ENCODE peak calls at places on chromosome 5, in five cellular contexts. H is heart left ventricle, A is astrocyte, L is neural crest cell, Q is BJ. O is an unnamed sample.

GRCh38 chr5:4905674-4906528 is 234.2 kb upstream of the ADAMTS16 start:
- DNase-seq in Q (no peak), H (no peak), L (no peak), A (peak), O (no peak)

GRCh38 chr5:42507451-42508092 is 84.3 kb downstream of the GHR start:
- DNase-seq in L (no peak), A (no peak), Q (no peak), H (no peak), O (no peak)

GRCh38 chr5:5882706-5883105 is 460.2 kb downstream of the ICE1 start:
- DNase-seq in L (no peak), H (no peak), Q (no peak), A (no peak), O (no peak)

GRCh38 chr5:151023651-151024050 is 3.3 kb downstream of the GPX3 start:
- DNase-seq in Q (no peak), A (peak), H (peak), L (no peak), O (no peak)

GRCh38 chr5:80109549-80110478 is 74.7 kb downstream of the THBS4 start:
- DNase-seq in Q (no peak), L (no peak), H (peak), A (no peak), O (no peak)

GRCh38 chr5:88269222-88269771 is 652 bp upstream of the TMEM161B start:
- DNase-seq in Q (no peak), A (peak), L (no peak), H (no peak), O (no peak)

GRCh38 chr5:36177715-36178556 is 26.0 kb downstream of the SKP2 start:
- DNase-seq in Q (no peak), L (no peak), H (no peak), A (peak), O (no peak)

GRCh38 chr5:8831251-8831650 is 714.6 kb downstream of the SEMA5A start:
- DNase-seq in H (no peak), Q (no peak), L (no peak), A (no peak), O (no peak)

GRCh38 chr5:72633041-72633445 is 125.8 kb upstream of the ZNF366 start:
- DNase-seq in A (no peak), L (no peak), H (no peak), Q (no peak), O (no peak)

GRCh38 chr5:83577036-83577636 is 105.6 kb downstream of the VCAN start:
- DNase-seq in A (peak), H (no peak), L (no peak), Q (no peak), O (no peak)

GRCh38 chr5:91433861-91434260 is 50.7 kb upstream of the ARRDC3 start:
- DNase-seq in L (no peak), A (no peak), Q (no peak), H (no peak), O (no peak)

GRCh38 chr5:172110921-172111873 is 76.8 kb downstream of the STK10 start:
- DNase-seq in H (peak), Q (no peak), L (no peak), A (peak), O (peak)

GRCh38 chr5:168263108-168263507 is 28.3 kb upstream of the WWC1 start:
- DNase-seq in H (no peak), Q (no peak), A (no peak), L (no peak), O (no peak)

GRCh38 chr5:151825445-151825844 is 53.7 kb downstream of the G3BP1 start:
- DNase-seq in H (peak), L (peak), A (peak), Q (peak), O (no peak)

GRCh38 chr5:126965487-126965886 is 64.9 kb downstream of the MARCHF3 start:
- DNase-seq in A (no peak), Q (no peak), L (no peak), H (no peak), O (no peak)

GRCh38 chr5:66814146-66814991 is 218.2 kb downstream of the MAST4 start:
- DNase-seq in H (no peak), L (peak), Q (no peak), A (peak), O (no peak)

GRCh38 chr5:139635606-139636206 is 12.4 kb upstream of the CXXC5 start:
- DNase-seq in H (peak), Q (peak), L (no peak), A (peak), O (peak)

GRCh38 chr5:60340965-60341471 is 358.9 kb downstream of the DEPDC1B start:
- DNase-seq in Q (no peak), H (no peak), A (peak), L (no peak), O (no peak)

GRCh38 chr5:1293997-1294838 is 650 bp downstream of the TERT start:
- DNase-seq in Q (no peak), H (no peak), L (no peak), A (no peak), O (no peak)

GRCh38 chr5:142894315-142894714 is 124.1 kb downstream of the ARHGAP26 start:
- DNase-seq in A (no peak), L (no peak), H (no peak), Q (no peak), O (no peak)

GRCh38 chr5:77993799-77994318 is 217.7 kb upstream of the TBCA start:
- DNase-seq in Q (no peak), L (no peak), A (no peak), H (no peak), O (no peak)

GRCh38 chr5:27708579-27708978 is 670.2 kb upstream of the CDH9 start:
- DNase-seq in L (no peak), Q (no peak), A (peak), H (no peak), O (no peak)

GRCh38 chr5:99083197-99083596 is 154.4 kb upstream of the CHD1 start:
- DNase-seq in Q (no peak), L (no peak), A (no peak), H (no peak), O (no peak)

DNA sequence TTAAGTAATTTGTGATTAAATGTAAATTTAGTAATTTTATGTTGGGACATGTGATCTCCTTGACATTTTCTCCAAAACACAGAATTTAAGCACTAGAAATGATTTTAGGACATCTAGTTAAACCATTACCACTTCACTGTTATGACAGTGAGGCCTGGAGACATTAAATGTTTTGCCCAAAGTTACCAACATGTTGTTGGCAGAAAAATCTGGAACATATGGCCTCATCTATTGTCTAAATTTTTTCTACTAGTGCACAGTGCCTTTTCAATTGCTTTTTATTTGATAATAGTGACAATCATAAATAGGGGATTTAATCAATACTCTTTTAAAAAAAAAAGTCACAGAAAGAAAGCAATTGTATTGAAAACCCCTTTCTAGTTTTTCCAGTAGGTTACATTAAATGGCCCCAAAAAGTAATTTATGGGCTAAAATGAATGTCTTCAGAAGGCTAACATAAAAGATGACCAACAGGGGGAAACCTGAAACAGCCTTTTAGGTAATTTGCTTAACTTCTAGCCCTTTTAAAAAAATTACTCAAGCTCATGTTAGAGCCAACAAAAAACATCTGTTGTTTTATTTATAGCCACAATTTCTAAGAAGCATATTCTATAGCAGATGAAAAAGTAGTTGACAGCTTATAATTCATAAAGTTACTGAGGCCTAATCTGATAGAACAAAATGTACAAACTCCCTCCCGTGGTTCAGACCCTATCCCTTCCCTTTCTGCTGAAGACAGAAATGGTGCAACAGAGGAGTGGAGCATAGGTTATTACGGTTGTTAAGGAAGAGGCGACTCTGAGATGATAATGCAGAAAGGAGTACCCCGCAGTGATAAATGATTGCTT is 45.8 kb downstream of the PIK3R1 start:
- DNase-seq in Q (no peak), A (peak), L (no peak), H (no peak), O (no peak)
- TF ChIP-seq CTCF in Q (peak), A (peak), L (no peak), H (no peak), O (peak)

DNA sequence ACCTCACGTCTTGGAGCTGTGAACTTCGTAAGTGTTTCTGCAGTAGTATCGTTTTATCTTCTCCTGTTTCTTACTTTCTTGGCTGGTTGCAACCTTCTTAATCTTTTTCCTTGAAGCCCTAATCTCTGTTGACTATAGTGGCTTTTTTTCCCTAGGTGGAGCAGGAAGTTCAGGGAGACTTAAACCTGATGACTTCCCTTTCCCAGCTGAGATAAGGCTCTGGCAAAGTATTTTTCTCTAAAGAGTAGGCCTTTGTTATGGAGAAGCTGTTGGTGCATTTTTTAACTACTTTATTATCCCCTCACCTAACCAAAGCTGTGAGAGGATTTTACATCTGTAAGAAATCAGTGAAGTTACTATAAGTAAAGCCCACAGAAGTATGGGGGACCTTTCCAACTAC is 723.1 kb upstream of the RIOK2 start:
- DNase-seq in Q (no peak), L (no peak), H (no peak), A (no peak), O (no peak)
- TF ChIP-seq CTCF in Q (no peak), L (no peak), H (no peak), A (no peak), O (no peak)

GRCh38 chr5:57434683-57435082 is 47.9 kb downstream of the ACTBL2 start:
- DNase-seq in Q (no peak), L (no peak), A (no peak), H (no peak), O (no peak)

GRCh38 chr5:57434227-57434640 is 48.4 kb downstream of the ACTBL2 start:
- DNase-seq in Q (no peak), L (no peak), H (peak), A (peak), O (no peak)

GRCh38 chr5:57431816-57432215 is 50.8 kb downstream of the ACTBL2 start:
- DNase-seq in A (no peak), L (no peak), Q (no peak), H (no peak), O (no peak)

GRCh38 chr5:57435701-57436134 is 46.9 kb downstream of the ACTBL2 start:
- DNase-seq in L (no peak), Q (peak), H (no peak), A (peak), O (no peak)

GRCh38 chr5:57432876-57433275 is 49.7 kb downstream of the ACTBL2 start:
- DNase-seq in L (no peak), Q (no peak), A (no peak), H (no peak), O (no peak)
- TF ChIP-seq CTCF in L (peak), Q (no peak), A (no peak), H (no peak), O (no peak)

DNA sequence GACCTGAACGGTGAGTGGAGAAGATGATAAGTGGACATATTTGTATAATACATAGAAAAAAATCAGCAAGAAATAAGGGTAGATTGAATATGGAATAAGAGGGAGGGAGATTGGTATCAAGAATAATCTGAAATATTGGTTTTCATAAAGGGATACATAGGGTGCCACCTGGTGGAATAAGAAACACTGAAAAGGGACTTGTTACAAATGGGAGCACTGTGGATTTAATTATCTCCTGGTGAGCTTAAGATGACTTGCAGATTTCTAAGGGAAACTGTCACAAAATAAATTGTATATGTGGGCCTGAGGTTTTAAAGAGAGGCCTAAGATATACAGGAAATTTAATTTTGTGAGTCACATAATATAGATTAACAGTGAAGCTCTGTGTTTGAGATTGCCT is 1403.5 kb upstream of the CDH18 start:
- DNase-seq in H (no peak), L (no peak), Q (no peak), A (no peak), O (no peak)
- TF ChIP-seq CTCF in H (no peak), L (peak), Q (no peak), A (no peak), O (no peak)

GRCh38 chr5:177448244-177448950 is 1.8 kb downstream of the PRR7 start:
- DNase-seq in A (no peak), H (no peak), Q (no peak), L (no peak), O (no peak)

GRCh38 chr5:177447066-177447610 is 524 bp downstream of the PRR7 start:
- DNase-seq in Q (no peak), A (no peak), L (peak), H (no peak), O (no peak)

GRCh38 chr5:177447611-177448243 is 1.1 kb downstream of the PRR7 start:
- DNase-seq in A (peak), H (peak), L (peak), Q (no peak), O (peak)

GRCh38 chr5:177450672-177451424 is 4.2 kb downstream of the PRR7 start:
- DNase-seq in A (no peak), H (no peak), L (no peak), Q (no peak), O (no peak)

DNA sequence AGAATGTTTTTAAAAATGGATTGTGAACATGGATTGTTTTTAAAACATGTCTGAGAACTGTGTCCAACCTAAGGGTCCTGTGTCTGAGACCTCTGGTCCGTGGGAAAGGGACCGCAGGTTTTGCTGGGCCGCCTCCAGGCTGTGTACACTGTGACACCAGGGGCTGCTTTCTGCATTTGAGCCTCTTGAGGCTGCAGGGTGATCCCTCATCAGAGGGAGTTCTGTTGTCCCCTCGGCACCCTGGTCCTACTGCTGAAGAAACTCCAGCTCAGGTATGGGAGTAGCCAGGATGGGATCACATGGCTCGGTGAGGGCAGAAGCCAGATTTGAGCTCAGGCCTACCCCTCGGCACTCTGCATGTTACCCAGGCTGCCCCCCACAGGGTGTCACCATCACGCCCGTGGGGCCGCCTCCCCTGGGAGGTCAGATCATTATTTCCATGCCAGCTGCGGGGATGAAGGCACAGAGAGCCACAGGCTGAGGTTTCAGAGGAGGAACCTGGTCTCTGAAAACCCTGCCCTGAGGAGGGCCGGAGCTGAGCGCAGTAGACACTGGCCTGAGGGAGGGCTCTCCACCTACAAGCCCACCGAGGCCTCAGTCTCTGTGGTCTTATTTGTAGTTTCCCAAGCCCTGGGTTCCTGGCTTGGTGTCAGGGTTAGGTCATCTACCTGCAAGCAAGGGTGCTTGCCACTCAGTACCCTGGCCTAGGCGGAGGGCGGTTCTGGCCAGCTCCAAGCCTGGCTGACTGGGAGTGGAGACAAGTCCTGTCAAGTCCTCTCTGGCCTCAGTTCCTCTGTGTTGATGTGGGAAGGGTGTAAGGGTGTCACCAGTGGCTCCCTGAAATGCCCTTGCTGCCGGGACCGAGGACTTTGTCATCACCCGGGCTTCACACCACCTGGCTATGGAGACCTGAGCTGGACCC is 2.8 kb downstream of the PRR7 start:
- DNase-seq in L (no peak), Q (no peak), A (no peak), H (no peak), O (no peak)
- TF ChIP-seq CTCF in L (no peak), Q (no peak), A (no peak), H (no peak), O (no peak)

GRCh38 chr5:96729156-96729555 is 67.0 kb downstream of the CAST start:
- DNase-seq in L (no peak), Q (no peak), A (no peak), H (no peak), O (no peak)

GRCh38 chr5:96733771-96734498 is 71.8 kb downstream of the CAST start:
- DNase-seq in H (no peak), L (no peak), A (no peak), Q (no peak), O (no peak)

GRCh38 chr5:96736937-96737336 is 70.8 kb downstream of the ERAP1 start:
- DNase-seq in L (no peak), A (no peak), H (no peak), Q (no peak), O (no peak)

GRCh38 chr5:96734871-96735325 is 72.7 kb downstream of the CAST start:
- DNase-seq in Q (no peak), H (no peak), L (no peak), A (peak), O (no peak)
- TF ChIP-seq CTCF in Q (no peak), H (no peak), L (no peak), A (no peak), O (no peak)